ENCODE peak calls at places on chromosomes 16 and 17, in six cellular contexts. I is lung, L is fibroblast of lung, G is ovary, S is dorsolateral prefrontal cortex, Z is HCT116. V is an unnamed sample.

GRCh38 chr17:45276031-45276430 is 14.1 kb upstream of the SPATA32 start:
- DNase-seq in Z (no peak), L (peak; percentile 90), S (no peak), G (peak; percentile 64), I (no peak), V (peak; percentile 59)

GRCh38 chr16:85238233-85238647 is 126.0 kb upstream of the CIBAR2 start:
- DNase-seq in S (no peak), I (peak; percentile 51), L (peak; percentile 97), G (peak; percentile 98), Z (no peak), V (peak; percentile 90)

GRCh38 chr16:77660311-77660710 is 62.0 kb upstream of the NUDT7 start:
- DNase-seq in L (peak; percentile 73), G (no peak), S (no peak), I (no peak), Z (peak; percentile 22), V (no peak)

GRCh38 chr16:29774730-29775129 is 3.3 kb upstream of the ZG16 start:
- DNase-seq in Z (no peak), L (no peak), I (no peak), G (no peak), S (no peak), V (no peak)

GRCh38 chr17:28904800-28905199 is 1.9 kb upstream of the DHRS13 start:
- DNase-seq in S (no peak), Z (no peak), L (no peak), G (no peak), I (no peak), V (no peak)

GRCh38 chr17:73580311-73580710 is 63.9 kb downstream of the SDK2 start:
- DNase-seq in L (no peak), I (no peak), S (no peak), Z (no peak), G (no peak), V (no peak)

GRCh38 chr16:7086842-7087616 is 245.6 kb upstream of the RBFOX1 start:
- DNase-seq in L (no peak), G (peak; percentile 54), I (peak; percentile 28), Z (no peak), S (peak; percentile 81), V (no peak)

GRCh38 chr17:63696381-63696961 is 3.5 kb downstream of the LIMD2 start:
- DNase-seq in Z (peak; percentile 21), G (no peak), S (no peak), L (peak; percentile 38), I (no peak), V (no peak)

GRCh38 chr16:89349947-89350633 is 132.6 kb downstream of the ZNF778 start:
- DNase-seq in S (no peak), I (no peak), Z (no peak), G (no peak), L (no peak), V (no peak)

GRCh38 chr17:65027305-65027704 is 29.2 kb downstream of the GNA13 start:
- DNase-seq in L (peak; percentile 69), I (no peak), S (no peak), Z (peak; percentile 65), G (no peak), V (no peak)

GRCh38 chr16:8026450-8026849 is 563.9 kb downstream of the TMEM114 start:
- DNase-seq in I (no peak), S (no peak), Z (no peak), G (no peak), L (no peak), V (no peak)

GRCh38 chr16:11781773-11782172 is 15.3 kb downstream of the ZC3H7A start:
- DNase-seq in G (no peak), I (no peak), L (peak; percentile 36), S (no peak), Z (no peak), V (no peak)

GRCh38 chr16:29816694-29817441 is 916 bp downstream of the PAGR1 start:
- DNase-seq in L (peak; percentile 53), I (no peak), S (no peak), Z (no peak), G (peak; percentile 77), V (peak; percentile 63)

GRCh38 chr16:87535855-87536794 is 43.3 kb upstream of the ZCCHC14 start:
- DNase-seq in Z (no peak), G (no peak), S (no peak), I (no peak), L (no peak), V (no peak)

GRCh38 chr16:28067604-28068382 is 4.3 kb upstream of the GSG1L start:
- DNase-seq in Z (no peak), I (no peak), L (peak; percentile 21), S (no peak), G (no peak), V (no peak)

GRCh38 chr17:69434164-69434579 is 19.7 kb downstream of the MAP2K6 start:
- DNase-seq in S (no peak), I (no peak), Z (no peak), G (no peak), L (peak; percentile 81), V (no peak)

GRCh38 chr17:64978138-64978537 is 58.9 kb upstream of the LRRC37A3 start:
- DNase-seq in G (no peak), S (no peak), L (no peak), I (no peak), Z (no peak), V (no peak)

GRCh38 chr16:30132591-30132990 is 9.6 kb upstream of the MAPK3 start:
- DNase-seq in G (no peak), Z (no peak), S (no peak), L (no peak), I (no peak), V (no peak)

GRCh38 chr16:81792828-81793227 is 13.7 kb downstream of the PLCG2 start:
- DNase-seq in Z (no peak), S (no peak), G (no peak), I (no peak), L (no peak), V (no peak)

GRCh38 chr16:64356267-64356666 is 765.6 kb downstream of the CDH11 start:
- DNase-seq in I (no peak), Z (no peak), G (no peak), S (no peak), L (peak; percentile 87), V (no peak)

GRCh38 chr16:68401871-68402747 is 46.2 kb downstream of the SMPD3 start:
- DNase-seq in Z (no peak), L (peak; percentile 18), G (no peak), S (no peak), I (no peak), V (no peak)

GRCh38 chr17:44049294-44050080 is 17.0 kb downstream of the LSM12 start:
- DNase-seq in Z (no peak), I (no peak), G (no peak), L (no peak), S (no peak), V (no peak)

GRCh38 chr17:19958023-19958422 is 19.6 kb downstream of the AKAP10 start:
- DNase-seq in Z (peak; percentile 32), S (no peak), G (no peak), L (peak; percentile 80), I (no peak), V (no peak)

GRCh38 chr16:188674-189073 is 8.4 kb downstream of the HBQ1 start:
- DNase-seq in I (no peak), Z (no peak), S (no peak), G (no peak), L (no peak), V (no peak)

GRCh38 chr17:32518856-32519768 is 32.3 kb downstream of the CDK5R1 start:
- DNase-seq in G (peak; percentile 68), I (no peak), Z (no peak), S (peak; percentile 75), L (peak; percentile 6), V (peak; percentile 22)

GRCh38 chr17:8665681-8666080 is 35.2 kb upstream of the MYH10 start:
- DNase-seq in I (no peak), S (no peak), L (no peak), Z (no peak), G (no peak), V (no peak)

GRCh38 chr17:71496552-71496951 is 624.3 kb upstream of the SOX9 start:
- DNase-seq in Z (no peak), S (no peak), L (no peak), G (no peak), I (no peak), V (no peak)

GRCh38 chr17:57136355-57136754 is 51.3 kb downstream of the AKAP1 start:
- DNase-seq in L (no peak), Z (no peak), S (no peak), G (no peak), I (no peak), V (no peak)

GRCh38 chr17:39744836-39745215 is 7.1 kb downstream of the GRB7 start:
- DNase-seq in I (no peak), G (peak; percentile 23), S (no peak), L (no peak), Z (no peak), V (no peak)

GRCh38 chr17:18368948-18369347 is 5.6 kb upstream of the SHMT1 start:
- DNase-seq in I (no peak), Z (no peak), S (no peak), G (no peak), L (no peak), V (no peak)

GRCh38 chr17:41060052-41060604 is at the start of gene KRTAP2-3:
- DNase-seq in Z (peak; percentile 86), I (no peak), G (no peak), S (no peak), L (peak; percentile 52), V (no peak)
- H3K27me3 ChIP-seq in Z (no peaks in the 10 kb centered on the region), I (no peaks in the 10 kb centered on the region), G (no peaks in the 10 kb centered on the region), S (peaks cover 16% of the 10 kb centered on the region), L (no peaks in the 10 kb centered on the region), V (no peaks in the 10 kb centered on the region)

DNA sequence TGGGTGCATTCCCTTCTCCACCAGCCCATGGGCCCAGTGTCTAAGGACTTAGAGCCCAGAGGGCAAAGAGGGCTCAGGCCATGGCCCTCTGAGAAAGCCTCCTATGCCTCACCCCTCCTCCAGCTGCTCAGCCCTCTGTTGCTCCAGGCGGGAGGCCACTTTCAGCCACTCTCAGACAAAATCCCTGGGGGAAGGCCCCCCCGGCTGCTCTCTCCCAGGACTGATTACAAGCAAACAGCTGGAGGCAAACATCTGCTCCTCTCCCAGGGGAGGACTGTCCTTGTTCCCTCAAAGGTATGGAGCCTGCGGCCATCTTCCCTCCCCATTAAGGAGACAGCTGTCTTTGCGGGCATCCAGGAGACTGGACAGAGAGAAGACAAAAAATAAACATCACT is 54.9 kb upstream of the DLX4 start:
- DNase-seq in G (no peak), I (no peak), Z (no peak), L (no peak), S (no peak), V (no peak)
- H3K27me3 ChIP-seq in G (peaks cover 3% of the 10 kb centered on the region), I (no peaks in the 10 kb centered on the region), Z (no peaks in the 10 kb centered on the region), L (peaks cover 53% of the 10 kb centered on the region), S (peaks cover 24% of the 10 kb centered on the region), V (no peaks in the 10 kb centered on the region)

GRCh38 chr17:37732313-37732712 is 12.5 kb downstream of the HNF1B start:
- DNase-seq in Z (no peak), G (no peak), I (no peak), L (no peak), S (no peak), V (no peak)
- H3K27me3 ChIP-seq in Z (no peaks in the 10 kb centered on the region), G (no peaks in the 10 kb centered on the region), I (no peaks in the 10 kb centered on the region), L (peaks cover 21% of the 10 kb centered on the region), S (peaks cover 23% of the 10 kb centered on the region), V (no peaks in the 10 kb centered on the region)

GRCh38 chr17:6780001-6780400 is 4.0 kb downstream of the FBXO39 start:
- DNase-seq in I (no peak), L (no peak), G (no peak), Z (no peak), S (no peak), V (no peak)
- H3K27me3 ChIP-seq in I (no peaks in the 10 kb centered on the region), L (peaks cover 29% of the 10 kb centered on the region), G (no peaks in the 10 kb centered on the region), Z (peaks cover 25% of the 10 kb centered on the region), S (peaks cover 26% of the 10 kb centered on the region), V (no peaks in the 10 kb centered on the region)

V was measured in uterus.